ENCODE peak calls at places on chromosome 12, in eight cellular contexts. One of them, this sample, is unnamed.
A peak's percentile ranks its signal among the peaks of the same experiment; 100 is the strongest.

GRCh38 chr12:2596441-2596840 is 198.3 kb upstream of the FKBP4 start:
- DNase-seq in NCI-H774: no peak
- DNase-seq in WTC11: no peak
- DNase-seq in GM04504: no peak
- DNase-seq in lower lobe of right lung: no peak
- DNase-seq in PC-3: no peak
- DNase-seq in SW480: no peak
- DNase-seq in memory B cell: no peak
- DNase-seq in this sample: no peak

GRCh38 chr12:12387521-12387920 is 30.6 kb downstream of the BORCS5 start:
- DNase-seq in WTC11: no peak
- DNase-seq in PC-3: peak; percentile 53
- DNase-seq in lower lobe of right lung: no peak
- DNase-seq in GM04504: peak; percentile 26
- DNase-seq in SW480: no peak
- DNase-seq in NCI-H774: no peak
- DNase-seq in memory B cell: no peak
- DNase-seq in this sample: no peak

GRCh38 chr12:2804390-2805145 is 7.9 kb upstream of the ITFG2 start:
- DNase-seq in SW480: no peak
- DNase-seq in WTC11: no peak
- DNase-seq in PC-3: peak; percentile 15
- DNase-seq in lower lobe of right lung: no peak
- DNase-seq in memory B cell: no peak
- DNase-seq in NCI-H774: no peak
- DNase-seq in GM04504: peak; percentile 24
- DNase-seq in this sample: no peak

GRCh38 chr12:69583203-69583602 is 2.1 kb upstream of the CCT2 start:
- DNase-seq in lower lobe of right lung: no peak
- DNase-seq in GM04504: no peak
- DNase-seq in memory B cell: no peak
- DNase-seq in PC-3: peak; percentile 38
- DNase-seq in SW480: peak; percentile 8
- DNase-seq in WTC11: peak; percentile 44
- DNase-seq in NCI-H774: no peak
- DNase-seq in this sample: no peak

GRCh38 chr12:1544991-1545700 is 49.2 kb downstream of the FBXL14 start:
- DNase-seq in memory B cell: no peak
- DNase-seq in WTC11: no peak
- DNase-seq in SW480: peak; percentile 49
- DNase-seq in GM04504: no peak
- DNase-seq in lower lobe of right lung: no peak
- DNase-seq in PC-3: peak; percentile 68
- DNase-seq in NCI-H774: no peak
- DNase-seq in this sample: no peak

GRCh38 chr12:49693931-49694439 is 13.2 kb downstream of the FMNL3 start:
- DNase-seq in WTC11: no peak
- DNase-seq in SW480: no peak
- DNase-seq in PC-3: peak; percentile 12
- DNase-seq in memory B cell: no peak
- DNase-seq in NCI-H774: no peak
- DNase-seq in lower lobe of right lung: no peak
- DNase-seq in GM04504: no peak
- DNase-seq in this sample: no peak

GRCh38 chr12:47848853-47849252 is 29.1 kb upstream of the HDAC7 start:
- DNase-seq in memory B cell: no peak
- DNase-seq in PC-3: no peak
- DNase-seq in NCI-H774: no peak
- DNase-seq in GM04504: no peak
- DNase-seq in WTC11: no peak
- DNase-seq in SW480: no peak
- DNase-seq in lower lobe of right lung: no peak
- DNase-seq in this sample: no peak

GRCh38 chr12:124454352-124454725 is 113.1 kb downstream of the NCOR2 start:
- DNase-seq in NCI-H774: no peak
- DNase-seq in GM04504: no peak
- DNase-seq in lower lobe of right lung: no peak
- DNase-seq in SW480: no peak
- DNase-seq in memory B cell: no peak
- DNase-seq in PC-3: no peak
- DNase-seq in WTC11: no peak
- DNase-seq in this sample: no peak

GRCh38 chr12:24738436-24738835 is 210.5 kb downstream of the BCAT1 start:
- DNase-seq in NCI-H774: no peak
- DNase-seq in PC-3: no peak
- DNase-seq in lower lobe of right lung: no peak
- DNase-seq in SW480: no peak
- DNase-seq in GM04504: no peak
- DNase-seq in WTC11: no peak
- DNase-seq in memory B cell: no peak
- DNase-seq in this sample: no peak

GRCh38 chr12:109730306-109731145 is 16.9 kb downstream of the FAM222A start:
- DNase-seq in GM04504: no peak
- DNase-seq in WTC11: no peak
- DNase-seq in SW480: no peak
- DNase-seq in memory B cell: no peak
- DNase-seq in lower lobe of right lung: peak; percentile 30
- DNase-seq in PC-3: no peak
- DNase-seq in NCI-H774: no peak
- DNase-seq in this sample: no peak

GRCh38 chr12:131637986-131638385 is 72.9 kb upstream of the SFSWAP start:
- DNase-seq in WTC11: no peak
- DNase-seq in lower lobe of right lung: no peak
- DNase-seq in GM04504: no peak
- DNase-seq in memory B cell: no peak
- DNase-seq in SW480: no peak
- DNase-seq in PC-3: no peak
- DNase-seq in NCI-H774: no peak
- DNase-seq in this sample: no peak

GRCh38 chr12:116402163-116402939 is 124.9 kb upstream of the MED13L start:
- DNase-seq in GM04504: no peak
- DNase-seq in lower lobe of right lung: no peak
- DNase-seq in NCI-H774: no peak
- DNase-seq in SW480: no peak
- DNase-seq in memory B cell: no peak
- DNase-seq in WTC11: no peak
- DNase-seq in PC-3: no peak
- DNase-seq in this sample: no peak

GRCh38 chr12:57518176-57518919 is 2.0 kb downstream of the DDIT3 start:
- DNase-seq in NCI-H774: no peak
- DNase-seq in lower lobe of right lung: no peak
- DNase-seq in GM04504: no peak
- DNase-seq in WTC11: no peak
- DNase-seq in memory B cell: no peak
- DNase-seq in PC-3: no peak
- DNase-seq in SW480: no peak
- DNase-seq in this sample: no peak

GRCh38 chr12:65894624-65895023 is 70.3 kb downstream of the HMGA2 start:
- DNase-seq in PC-3: no peak
- DNase-seq in memory B cell: no peak
- DNase-seq in NCI-H774: no peak
- DNase-seq in SW480: no peak
- DNase-seq in lower lobe of right lung: no peak
- DNase-seq in WTC11: no peak
- DNase-seq in GM04504: no peak
- DNase-seq in this sample: no peak

GRCh38 chr12:124767075-124767821 is 96.4 kb downstream of the SCARB1 start:
- DNase-seq in PC-3: peak; percentile 78
- DNase-seq in WTC11: peak; percentile 91
- DNase-seq in GM04504: no peak
- DNase-seq in NCI-H774: peak; percentile 52
- DNase-seq in memory B cell: peak; percentile 88
- DNase-seq in SW480: peak; percentile 64
- DNase-seq in lower lobe of right lung: peak; percentile 86
- DNase-seq in this sample: no peak

GRCh38 chr12:114636723-114637480 is 47.1 kb downstream of the TBX3 start:
- DNase-seq in PC-3: peak; percentile 36
- DNase-seq in WTC11: peak; percentile 38
- DNase-seq in memory B cell: no peak
- DNase-seq in SW480: no peak
- DNase-seq in lower lobe of right lung: no peak
- DNase-seq in GM04504: no peak
- DNase-seq in NCI-H774: no peak
- DNase-seq in this sample: no peak